ENCODE peak calls at places on chromosomes 11 and 22, in eight cellular contexts. T is RPMI7951; E is GM04504; M is stimulated activated CD8-positive, alpha-beta memory T cell treated with anti-CD3 and anti-CD28 coated beads, Interleukin-4, amount 100 ng/mL, for 4 hours; G is Right ventricle myocardium superior; R is stimulated activated CD4-positive, alpha-beta T cell treated with anti-CD3 and anti-CD28 coated beads, Interleukin-2, amount 100 ng/mL, for 48 hours; D is AG08396; N is activated T-cell treated with anti-CD3 and anti-CD28 coated beads for 1 hour. V is an unnamed sample.

GRCh38 chr22:20052309-20053250 is 27.5 kb upstream of the DGCR8 start:
- DNase-seq in M (no peak), N (no peak), E (no peak), G (no peak), T (no peak), R (no peak), D (no peak), V (no peak)

GRCh38 chr11:32698579-32698978 is 95.9 kb downstream of the CCDC73 start:
- DNase-seq in D (no peak), G (no peak), T (no peak), E (no peak), N (no peak), R (no peak), M (no peak), V (no peak)

GRCh38 chr11:62842171-62842717 is 2.9 kb upstream of the WDR74 start:
- DNase-seq in T (no peak), M (no peak), E (peak; percentile 27), D (no peak), R (no peak), N (no peak), G (peak; percentile 53), V (no peak)

GRCh38 chr22:27990879-27991278 is 71.8 kb upstream of the PITPNB start:
- DNase-seq in G (peak; percentile 90), N (no peak), R (no peak), M (no peak), D (peak; percentile 69), E (no peak), T (no peak), V (no peak)

GRCh38 chr22:23522642-23523251 is 57.3 kb downstream of the IGLL1 start:
- DNase-seq in G (peak; percentile 45), R (no peak), N (no peak), M (no peak), D (peak; percentile 43), T (peak; percentile 16), E (no peak), V (no peak)

GRCh38 chr11:7353100-7353499 is 101.4 kb downstream of the SYT9 start:
- DNase-seq in M (no peak), N (no peak), D (peak; percentile 10), E (peak; percentile 1), T (peak; percentile 5), G (no peak), R (peak; percentile 2), V (no peak)

GRCh38 chr11:70623906-70624597 is 225.7 kb downstream of the CTTN start:
- DNase-seq in M (no peak), E (no peak), R (no peak), N (no peak), G (peak; percentile 26), D (no peak), T (no peak), V (no peak)

GRCh38 chr11:19715373-19715772 is 2.7 kb downstream of the NAV2 start:
- DNase-seq in E (peak; percentile 69), G (no peak), T (peak; percentile 94), M (no peak), D (peak; percentile 73), N (no peak), R (no peak), V (no peak)

GRCh38 chr11:71434576-71435130 is 13.5 kb downstream of the DHCR7 start:
- DNase-seq in M (no peak), D (no peak), E (no peak), R (no peak), G (no peak), N (no peak), T (no peak), V (no peak)

GRCh38 chr11:19740586-19740985 is 27.9 kb downstream of the NAV2 start:
- DNase-seq in R (no peak), E (no peak), G (no peak), M (no peak), N (no peak), T (no peak), D (no peak), V (no peak)

GRCh38 chr22:18075101-18075730 is 2.6 kb upstream of the PEX26 start:
- DNase-seq in T (no peak), E (no peak), D (no peak), R (no peak), M (no peak), G (no peak), N (no peak), V (no peak)

GRCh38 chr11:67252831-67253239 is 13.4 kb upstream of the GRK2 start:
- DNase-seq in G (peak; percentile 60), T (peak; percentile 45), E (no peak), M (no peak), N (no peak), D (peak; percentile 51), R (no peak), V (no peak)

GRCh38 chr11:2643746-2644145 is 56.0 kb downstream of the KCNQ1OT1 start:
- DNase-seq in R (no peak), T (no peak), E (no peak), G (no peak), N (no peak), D (no peak), M (no peak), V (no peak)

GRCh38 chr11:8671651-8672062 is 10.8 kb downstream of the TRIM66 start:
- DNase-seq in M (no peak), E (no peak), T (peak; percentile 83), D (peak; percentile 38), G (no peak), N (no peak), R (no peak), V (no peak)

GRCh38 chr11:14577290-14577689 is 57.1 kb upstream of the PSMA1 start:
- DNase-seq in G (no peak), D (no peak), R (no peak), M (no peak), N (no peak), E (no peak), T (no peak), V (no peak)

GRCh38 chr11:113014731-113015455 is 53.7 kb downstream of the NCAM1 start:
- DNase-seq in G (peak; percentile 81), N (no peak), E (no peak), D (no peak), M (no peak), R (no peak), T (peak; percentile 37), V (no peak)

GRCh38 chr22:34055525-34056200 is 135.4 kb upstream of the LARGE1 start:
- DNase-seq in T (peak; percentile 33), D (no peak), N (no peak), G (no peak), M (no peak), R (no peak), E (no peak), V (no peak)

GRCh38 chr22:44621401-44622146 is 80.4 kb upstream of the PRR5 start:
- DNase-seq in R (no peak), G (no peak), N (no peak), D (no peak), T (no peak), M (no peak), E (no peak), V (no peak)

V was measured in brain pericyte.